ENCODE peak calls at places on chromosomes 7 and 10, in seven cellular contexts. M is left lobe of liver; O is K562; P is A549; J is activated naive CD8-positive, alpha-beta T cell treated with anti-CD3 and anti-CD28 coated beads, Interleukin-2, amount 10 ng/mL, durations not matched to agents 7 days and 5 days; Q is activated T-cell treated with anti-CD3 and anti-CD28 coated beads, Interleukin-2, amount 50 U/mL, for 4 hours; Z is heart right ventricle. F is an unnamed sample.

GRCh38 chr10:17737021-17737965 is 14.7 kb upstream of the TMEM236 start:
- ATAC-seq in M (peak; percentile 72), O (peak; percentile 48), P (peak; percentile 60), J (no peak), Q (no peak), Z (peak; percentile 59), F (no peak)

GRCh38 chr7:112019932-112020331 is 186.3 kb downstream of the DOCK4 start:
- ATAC-seq in M (peak; percentile 91), O (no peak), P (no peak), J (no peak), Q (no peak), Z (no peak), F (no peak)

GRCh38 chr7:131047651-131048304 is 279.9 kb upstream of the MKLN1 start:
- ATAC-seq in M (peak; percentile 15), O (no peak), P (no peak), J (no peak), Q (no peak), Z (no peak), F (no peak)

GRCh38 chr10:122560279-122560804 is at the start of gene DMBT1:
- ATAC-seq in M (no peak), O (no peak), P (no peak), J (no peak), Q (no peak), Z (no peak), F (no peak)

GRCh38 chr10:115659616-115660015 is 566.5 kb downstream of the ATRNL1 start:
- ATAC-seq in M (no peak), O (no peak), P (no peak), J (no peak), Q (no peak), Z (no peak), F (no peak)

GRCh38 chr7:141304291-141304690 is 230.4 kb downstream of the TMEM178B start:
- ATAC-seq in M (no peak), O (no peak), P (no peak), J (no peak), Q (no peak), Z (no peak), F (no peak)

GRCh38 chr7:124263232-124263827 is 230.5 kb upstream of the TMEM229A start:
- ATAC-seq in M (no peak), O (peak; percentile 63), P (no peak), J (no peak), Q (no peak), Z (no peak), F (no peak)

GRCh38 chr10:78755075-78755695 is 313.6 kb upstream of the ZMIZ1 start:
- ATAC-seq in M (no peak), O (no peak), P (no peak), J (no peak), Q (no peak), Z (no peak), F (no peak)

GRCh38 chr7:30795161-30795943 is 24.1 kb downstream of the MINDY4 start:
- ATAC-seq in M (no peak), O (no peak), P (peak; percentile 24), J (no peak), Q (no peak), Z (no peak), F (no peak)

GRCh38 chr10:118511720-118512119 is 83.7 kb downstream of the PRLHR start:
- ATAC-seq in M (no peak), O (no peak), P (no peak), J (no peak), Q (no peak), Z (no peak), F (no peak)

GRCh38 chr10:803041-803741 is 113.7 kb upstream of the DIP2C start:
- ATAC-seq in M (peak; percentile 8), O (no peak), P (peak; percentile 15), J (no peak), Q (no peak), Z (peak; percentile 15), F (no peak)

GRCh38 chr10:21363753-21364104 is 161.8 kb downstream of the SKIDA1 start:
- ATAC-seq in M (no peak), O (no peak), P (peak; percentile 15), J (no peak), Q (no peak), Z (no peak), F (no peak)

GRCh38 chr10:101716891-101717659 is 22.1 kb upstream of the FBXW4 start:
- ATAC-seq in M (no peak), O (no peak), P (no peak), J (no peak), Q (peak; percentile 50), Z (no peak), F (no peak)

GRCh38 chr10:119090026-119090808 is 9.6 kb upstream of the EIF3A start:
- ATAC-seq in M (no peak), O (no peak), P (no peak), J (no peak), Q (peak; percentile 79), Z (no peak), F (no peak)

GRCh38 chr7:91787923-91788322 is 92.6 kb downstream of the MTERF1 start:
- ATAC-seq in M (no peak), O (no peak), P (no peak), J (no peak), Q (no peak), Z (no peak), F (no peak)

GRCh38 chr10:78038105-78038504 is 4.4 kb downstream of the RPS24 start:
- ATAC-seq in M (no peak), O (no peak), P (no peak), J (no peak), Q (no peak), Z (no peak), F (no peak)

GRCh38 chr7:36979810-36980248 is 255.5 kb upstream of the AOAH start:
- ATAC-seq in M (no peak), O (no peak), P (no peak), J (no peak), Q (no peak), Z (peak; percentile 64), F (peak; percentile 88)

GRCh38 chr10:71740069-71740468 is 20.5 kb upstream of the C10orf105 start:
- ATAC-seq in M (no peak), O (peak; percentile 40), P (no peak), J (no peak), Q (no peak), Z (peak; percentile 70), F (no peak)

GRCh38 chr10:65083222-65083621 is 1562.0 kb downstream of the REEP3 start:
- ATAC-seq in M (peak; percentile 41), O (no peak), P (no peak), J (no peak), Q (no peak), Z (no peak), F (no peak)

GRCh38 chr10:78556700-78557432 is 511.9 kb upstream of the ZMIZ1 start:
- ATAC-seq in M (peak; percentile 16), O (no peak), P (no peak), J (no peak), Q (no peak), Z (no peak), F (no peak)

GRCh38 chr7:107009846-107010203 is 34.7 kb upstream of the PRKAR2B start:
- ATAC-seq in M (no peak), O (peak; percentile 9), P (no peak), J (no peak), Q (no peak), Z (no peak), F (no peak)

F was measured in gastroesophageal sphincter.